ENCODE peak calls at places on chromosomes 2 and 18, in seven cellular contexts. B, W, I, L, F, T and P are unnamed samples.

GRCh38 chr2:228629251-228629650 is 447.8 kb upstream of the SPHKAP start:
- DNase-seq in B (no peak), W (peak), I (no peak), L (no peak), F (no peak), T (no peak), P (no peak)

GRCh38 chr2:218894168-218895157 is 13.8 kb downstream of the WNT10A start:
- DNase-seq in B (no peak), W (no peak), I (no peak), L (no peak), F (no peak), T (peak), P (no peak)

GRCh38 chr18:32381761-32382160 is 88.9 kb downstream of the GAREM1 start:
- DNase-seq in B (no peak), W (no peak), I (no peak), L (no peak), F (no peak), T (no peak), P (no peak)

GRCh38 chr2:228164718-228165117 is 16.8 kb downstream of the SPHKAP start:
- DNase-seq in B (no peak), W (no peak), I (no peak), L (no peak), F (no peak), T (no peak), P (no peak)

GRCh38 chr2:8324164-8324848 is 357.6 kb upstream of the ID2 start:
- DNase-seq in B (no peak), W (no peak), I (no peak), L (no peak), F (no peak), T (peak), P (no peak)

GRCh38 chr2:118290436-118291004 is 202.2 kb downstream of the INSIG2 start:
- DNase-seq in B (no peak), W (no peak), I (no peak), L (no peak), F (no peak), T (no peak), P (no peak)

GRCh38 chr2:233976690-233977294 is 59.6 kb downstream of the TRPM8 start:
- DNase-seq in B (peak), W (peak), I (peak), L (no peak), F (peak), T (peak), P (no peak)

GRCh38 chr2:189862751-189863150 is 78.5 kb downstream of the PMS1 start:
- DNase-seq in B (no peak), W (peak), I (no peak), L (no peak), F (no peak), T (peak), P (no peak)

GRCh38 chr2:100707016-100707947 is 112.7 kb upstream of the NPAS2 start:
- DNase-seq in B (no peak), W (no peak), I (no peak), L (no peak), F (no peak), T (no peak), P (no peak)

GRCh38 chr2:187369471-187369870 is 78.6 kb downstream of the CALCRL start:
- DNase-seq in B (no peak), W (peak), I (no peak), L (no peak), F (no peak), T (no peak), P (no peak)

GRCh38 chr2:101429453-101429852 is 42.1 kb upstream of the CREG2 start:
- DNase-seq in B (no peak), W (no peak), I (no peak), L (no peak), F (no peak), T (no peak), P (no peak)

GRCh38 chr18:7413906-7414305 is 153.2 kb upstream of the PTPRM start:
- DNase-seq in B (no peak), W (no peak), I (no peak), L (no peak), F (no peak), T (no peak), P (no peak)